ENCODE peak calls at places on chromosomes 16 and 17, in eight cellular contexts. P is stimulated activated CD4-positive, alpha-beta T cell treated with anti-CD3 and anti-CD28 coated beads, Interleukin-1b, Interleukin-23, amount 100 ng/mL, for 48 hours; F is HS-5; W is T-helper 1 cell; T is activated naive CD8-positive, alpha-beta T cell treated with anti-CD3 and anti-CD28 coated beads, Interleukin-2, amount 50 U/mL, for 24 hours; E is uterus; Y is neural progenitor cell; D is iPS-NIHi11. X is an unnamed sample.

GRCh38 chr16:2663553-2664521 is 18.5 kb upstream of the KCTD5 start:
- DNase-seq in P (peak), F (peak), W (no peak), T (peak), E (no peak), Y (no peak), D (no peak), X (no peak)

GRCh38 chr17:2482218-2482617 is 29.5 kb downstream of the METTL16 start:
- DNase-seq in P (no peak), F (no peak), W (no peak), T (no peak), E (no peak), Y (no peak), D (no peak), X (no peak)

GRCh38 chr16:84015399-84015798 is 27.2 kb downstream of the SLC38A8 start:
- DNase-seq in P (no peak), F (no peak), W (no peak), T (no peak), E (no peak), Y (no peak), D (no peak), X (no peak)

GRCh38 chr17:35740216-35740615 is 8.8 kb downstream of the RASL10B start:
- DNase-seq in P (no peak), F (no peak), W (no peak), T (no peak), E (no peak), Y (no peak), D (no peak), X (no peak)

GRCh38 chr17:41667280-41668008 is 21.2 kb upstream of the EIF1 start:
- DNase-seq in P (no peak), F (no peak), W (no peak), T (no peak), E (no peak), Y (no peak), D (peak), X (no peak)

GRCh38 chr17:15257316-15257925 is 7.7 kb downstream of the PMP22 start:
- DNase-seq in P (peak), F (no peak), W (peak), T (peak), E (peak), Y (peak), D (peak), X (peak)

GRCh38 chr17:68621065-68621464 is 19.9 kb upstream of the FAM20A start:
- DNase-seq in P (no peak), F (peak), W (no peak), T (no peak), E (no peak), Y (no peak), D (no peak), X (no peak)

GRCh38 chr17:50681260-50682200 is 26.2 kb downstream of the ANKRD40 start:
- DNase-seq in P (no peak), F (peak), W (no peak), T (no peak), E (peak), Y (peak), D (peak), X (no peak)

GRCh38 chr17:31754239-31754945 is 104.7 kb downstream of the COPRS start:
- DNase-seq in P (no peak), F (peak), W (no peak), T (no peak), E (no peak), Y (no peak), D (no peak), X (no peak)

GRCh38 chr17:79800325-79801155 is 3.7 kb upstream of the CBX8 start:
- DNase-seq in P (peak), F (no peak), W (no peak), T (no peak), E (no peak), Y (peak), D (no peak), X (no peak)

X was measured in T-helper 17 cell.